ENCODE peak calls at places on chromosomes 4 and X, in six cellular contexts. One of them, this sample, is unnamed.

GRCh38 chr4:171880136-171880535 is 66.9 kb downstream of the GALNTL6 start:
- DNase-seq in endothelial cell of umbilical vein: peak; percentile 94
- DNase-seq in CD8-positive, alpha-beta memory T cell: no peak
- DNase-seq in lower leg skin: no peak
- DNase-seq in testis: no peak
- DNase-seq in LNCaP clone FGC: no peak
- DNase-seq in this sample: peak; percentile 74

GRCh38 chr4:108512615-108513505 is 107.5 kb upstream of the RPL34 start:
- DNase-seq in endothelial cell of umbilical vein: peak; percentile 23
- DNase-seq in CD8-positive, alpha-beta memory T cell: peak; percentile 46
- DNase-seq in lower leg skin: no peak
- DNase-seq in LNCaP clone FGC: peak; percentile 51
- DNase-seq in testis: peak; percentile 37
- DNase-seq in this sample: peak; percentile 39

GRCh38 chrX:7252013-7252610 is 104.2 kb upstream of the PUDP start:
- DNase-seq in CD8-positive, alpha-beta memory T cell: no peak
- DNase-seq in LNCaP clone FGC: peak; percentile 52
- DNase-seq in endothelial cell of umbilical vein: no peak
- DNase-seq in testis: no peak
- DNase-seq in lower leg skin: no peak
- DNase-seq in this sample: no peak

GRCh38 chr4:181909368-181909767 is 333.8 kb upstream of the TENM3 start:
- DNase-seq in lower leg skin: no peak
- DNase-seq in LNCaP clone FGC: no peak
- DNase-seq in endothelial cell of umbilical vein: no peak
- DNase-seq in testis: no peak
- DNase-seq in CD8-positive, alpha-beta memory T cell: no peak
- DNase-seq in this sample: peak; percentile 11

GRCh38 chr4:6771229-6771671 is 11.3 kb upstream of the KIAA0232 start:
- DNase-seq in endothelial cell of umbilical vein: no peak
- DNase-seq in CD8-positive, alpha-beta memory T cell: no peak
- DNase-seq in testis: no peak
- DNase-seq in lower leg skin: no peak
- DNase-seq in LNCaP clone FGC: no peak
- DNase-seq in this sample: peak; percentile 58

GRCh38 chr4:6198278-6198677 is 2.1 kb downstream of the JAKMIP1 start:
- DNase-seq in lower leg skin: peak; percentile 77
- DNase-seq in LNCaP clone FGC: no peak
- DNase-seq in testis: no peak
- DNase-seq in CD8-positive, alpha-beta memory T cell: peak; percentile 85
- DNase-seq in endothelial cell of umbilical vein: no peak
- DNase-seq in this sample: no peak

GRCh38 chr4:150126880-150127236 is 48.6 kb downstream of the DCLK2 start:
- DNase-seq in CD8-positive, alpha-beta memory T cell: no peak
- DNase-seq in lower leg skin: no peak
- DNase-seq in testis: no peak
- DNase-seq in endothelial cell of umbilical vein: peak; percentile 37
- DNase-seq in LNCaP clone FGC: no peak
- DNase-seq in this sample: no peak

GRCh38 chr4:931194-931959 is 739 bp downstream of the GAK start:
- DNase-seq in LNCaP clone FGC: no peak
- DNase-seq in endothelial cell of umbilical vein: peak; percentile 34
- DNase-seq in CD8-positive, alpha-beta memory T cell: peak; percentile 63
- DNase-seq in testis: no peak
- DNase-seq in lower leg skin: peak; percentile 90
- DNase-seq in this sample: peak; percentile 78

GRCh38 chrX:72100824-72101351 is 30.8 kb downstream of the RTL5 start:
- DNase-seq in endothelial cell of umbilical vein: no peak
- DNase-seq in CD8-positive, alpha-beta memory T cell: peak; percentile 90
- DNase-seq in lower leg skin: peak; percentile 84
- DNase-seq in testis: no peak
- DNase-seq in LNCaP clone FGC: no peak
- DNase-seq in this sample: no peak

GRCh38 chr4:28010543-28011235 is 1150.0 kb downstream of the STIM2 start:
- DNase-seq in testis: no peak
- DNase-seq in lower leg skin: no peak
- DNase-seq in endothelial cell of umbilical vein: no peak
- DNase-seq in LNCaP clone FGC: no peak
- DNase-seq in CD8-positive, alpha-beta memory T cell: no peak
- DNase-seq in this sample: peak; percentile 20

GRCh38 chr4:159018062-159018629 is 84.7 kb upstream of the RAPGEF2 start:
- DNase-seq in LNCaP clone FGC: no peak
- DNase-seq in testis: no peak
- DNase-seq in CD8-positive, alpha-beta memory T cell: no peak
- DNase-seq in lower leg skin: no peak
- DNase-seq in endothelial cell of umbilical vein: no peak
- DNase-seq in this sample: no peak

GRCh38 chrX:151370906-151371305 is 26.1 kb upstream of the VMA21 start:
- DNase-seq in endothelial cell of umbilical vein: no peak
- DNase-seq in lower leg skin: no peak
- DNase-seq in CD8-positive, alpha-beta memory T cell: no peak
- DNase-seq in LNCaP clone FGC: no peak
- DNase-seq in testis: no peak
- DNase-seq in this sample: no peak

GRCh38 chrX:25941087-25941486 is 197.1 kb upstream of the MAGEB18 start:
- DNase-seq in endothelial cell of umbilical vein: peak; percentile 61
- DNase-seq in testis: no peak
- DNase-seq in LNCaP clone FGC: no peak
- DNase-seq in CD8-positive, alpha-beta memory T cell: no peak
- DNase-seq in lower leg skin: no peak
- DNase-seq in this sample: no peak

GRCh38 chr4:8303485-8304281 is 34.1 kb downstream of the HTRA3 start:
- DNase-seq in endothelial cell of umbilical vein: peak; percentile 67
- DNase-seq in CD8-positive, alpha-beta memory T cell: no peak
- DNase-seq in lower leg skin: peak; percentile 61
- DNase-seq in testis: no peak
- DNase-seq in LNCaP clone FGC: peak; percentile 22
- DNase-seq in this sample: peak; percentile 85

GRCh38 chrX:3435057-3435456 is 88.6 kb upstream of the MXRA5 start:
- DNase-seq in testis: no peak
- DNase-seq in lower leg skin: no peak
- DNase-seq in endothelial cell of umbilical vein: no peak
- DNase-seq in CD8-positive, alpha-beta memory T cell: no peak
- DNase-seq in LNCaP clone FGC: no peak
- DNase-seq in this sample: no peak

GRCh38 chr4:8760561-8760960 is 111.1 kb downstream of the HMX1 start:
- DNase-seq in testis: no peak
- DNase-seq in lower leg skin: no peak
- DNase-seq in CD8-positive, alpha-beta memory T cell: peak; percentile 13
- DNase-seq in LNCaP clone FGC: no peak
- DNase-seq in endothelial cell of umbilical vein: no peak
- DNase-seq in this sample: no peak

GRCh38 chr4:101944649-101945048 is 154.1 kb downstream of the BANK1 start:
- DNase-seq in CD8-positive, alpha-beta memory T cell: no peak
- DNase-seq in testis: no peak
- DNase-seq in LNCaP clone FGC: peak; percentile 86
- DNase-seq in endothelial cell of umbilical vein: no peak
- DNase-seq in lower leg skin: no peak
- DNase-seq in this sample: peak; percentile 47

GRCh38 chrX:19627533-19627932 is 112.2 kb upstream of the MAP3K15 start:
- DNase-seq in endothelial cell of umbilical vein: no peak
- DNase-seq in lower leg skin: no peak
- DNase-seq in testis: no peak
- DNase-seq in LNCaP clone FGC: no peak
- DNase-seq in CD8-positive, alpha-beta memory T cell: no peak
- DNase-seq in this sample: no peak

GRCh38 chrX:46407036-46407752 is 138.0 kb downstream of the ZNF674 start:
- DNase-seq in CD8-positive, alpha-beta memory T cell: no peak
- DNase-seq in lower leg skin: no peak
- DNase-seq in endothelial cell of umbilical vein: peak; percentile 11
- DNase-seq in testis: no peak
- DNase-seq in LNCaP clone FGC: no peak
- DNase-seq in this sample: peak; percentile 40

GRCh38 chr4:8291036-8291682 is 21.6 kb downstream of the HTRA3 start:
- DNase-seq in testis: no peak
- DNase-seq in LNCaP clone FGC: no peak
- DNase-seq in endothelial cell of umbilical vein: no peak
- DNase-seq in lower leg skin: peak; percentile 77
- DNase-seq in CD8-positive, alpha-beta memory T cell: peak; percentile 11
- DNase-seq in this sample: no peak

GRCh38 chr4:48489683-48490011 is 405 bp upstream of the ZAR1 start:
- DNase-seq in testis: no peak
- DNase-seq in endothelial cell of umbilical vein: no peak
- DNase-seq in lower leg skin: no peak
- DNase-seq in LNCaP clone FGC: no peak
- DNase-seq in CD8-positive, alpha-beta memory T cell: no peak
- DNase-seq in this sample: no peak
- H3K4me3 ChIP-seq in testis: peak overlapping the region; percentile 43
- H3K4me3 ChIP-seq in endothelial cell of umbilical vein: no peak overlapping the region
- H3K4me3 ChIP-seq in lower leg skin: no peak overlapping the region
- H3K4me3 ChIP-seq in LNCaP clone FGC: no peak overlapping the region
- H3K4me3 ChIP-seq in CD8-positive, alpha-beta memory T cell: no peak overlapping the region
- H3K4me3 ChIP-seq in this sample: no peak overlapping the region

GRCh38 chr4:153483432-153484418 is 17.6 kb downstream of the TMEM131L start:
- DNase-seq in CD8-positive, alpha-beta memory T cell: no peak
- DNase-seq in testis: no peak
- DNase-seq in LNCaP clone FGC: no peak
- DNase-seq in endothelial cell of umbilical vein: peak; percentile 26
- DNase-seq in lower leg skin: no peak
- DNase-seq in this sample: peak; percentile 59
- H3K4me3 ChIP-seq in CD8-positive, alpha-beta memory T cell: no peak overlapping the region
- H3K4me3 ChIP-seq in testis: no peak overlapping the region
- H3K4me3 ChIP-seq in LNCaP clone FGC: no peak overlapping the region
- H3K4me3 ChIP-seq in endothelial cell of umbilical vein: no peak overlapping the region
- H3K4me3 ChIP-seq in lower leg skin: no peak overlapping the region
- H3K4me3 ChIP-seq in this sample: no peak overlapping the region

GRCh38 chrX:125203379-125203736 is 116.3 kb upstream of the TEX13C start:
- DNase-seq in LNCaP clone FGC: no peak
- DNase-seq in lower leg skin: no peak
- DNase-seq in CD8-positive, alpha-beta memory T cell: no peak
- DNase-seq in endothelial cell of umbilical vein: no peak
- DNase-seq in testis: peak; percentile 13
- DNase-seq in this sample: no peak

GRCh38 chrX:125203737-125204578 is 115.7 kb upstream of the TEX13C start:
- DNase-seq in LNCaP clone FGC: peak; percentile 32
- DNase-seq in endothelial cell of umbilical vein: no peak
- DNase-seq in CD8-positive, alpha-beta memory T cell: no peak
- DNase-seq in lower leg skin: peak; percentile 88
- DNase-seq in testis: peak; percentile 23
- DNase-seq in this sample: no peak

GRCh38 chrX:125205084-125205917 is 114.4 kb upstream of the TEX13C start:
- DNase-seq in CD8-positive, alpha-beta memory T cell: no peak
- DNase-seq in lower leg skin: peak; percentile 89
- DNase-seq in endothelial cell of umbilical vein: no peak
- DNase-seq in LNCaP clone FGC: peak; percentile 41
- DNase-seq in testis: peak; percentile 60
- DNase-seq in this sample: no peak

GRCh38 chrX:125205918-125206665 is 113.6 kb upstream of the TEX13C start:
- DNase-seq in endothelial cell of umbilical vein: no peak
- DNase-seq in LNCaP clone FGC: no peak
- DNase-seq in testis: peak; percentile 15
- DNase-seq in lower leg skin: no peak
- DNase-seq in CD8-positive, alpha-beta memory T cell: no peak
- DNase-seq in this sample: no peak

DNA sequence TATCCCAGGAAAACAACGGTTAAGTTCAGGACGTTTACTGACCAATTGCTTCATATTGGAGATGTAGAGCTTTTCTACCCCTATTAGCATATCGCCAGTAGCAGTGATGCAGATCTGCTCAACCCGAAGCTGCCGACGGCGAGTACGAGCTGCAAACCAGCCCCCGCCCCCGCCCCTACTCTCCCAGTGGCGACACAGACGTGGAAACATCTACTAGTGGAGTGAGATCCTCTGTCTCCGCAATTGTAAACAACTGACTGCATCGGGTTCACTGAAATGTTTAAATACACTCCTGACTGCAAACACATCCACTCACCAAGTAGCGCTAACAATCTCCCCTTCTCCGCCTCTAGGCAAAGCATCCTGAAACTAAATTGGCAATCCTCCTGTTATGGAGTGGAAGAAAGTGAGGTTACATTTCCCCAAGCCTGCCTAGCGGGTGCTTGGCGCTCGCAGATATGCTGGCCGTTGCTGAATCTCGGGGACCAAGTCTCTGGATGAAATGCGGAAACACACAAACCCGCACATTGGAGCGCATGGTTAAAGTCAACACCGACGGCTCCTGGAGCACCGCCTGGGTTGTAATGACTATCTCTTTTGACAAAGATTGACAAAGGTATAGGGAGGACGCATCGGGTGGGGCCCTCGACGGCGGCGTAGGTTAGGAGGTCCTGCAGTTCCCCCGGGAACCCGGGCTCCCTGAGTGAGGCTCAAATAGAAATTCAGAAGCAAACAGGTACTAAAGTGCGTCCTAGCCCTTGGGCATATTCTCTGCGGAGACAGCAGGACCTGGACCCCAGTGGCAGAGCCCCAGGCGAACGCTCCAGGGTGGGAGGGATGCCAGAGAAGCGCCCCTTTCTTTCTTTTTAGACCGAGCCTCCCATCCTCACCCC is 116.9 kb upstream of the TEX13C start:
- DNase-seq in testis: peak; percentile 12
- DNase-seq in endothelial cell of umbilical vein: no peak
- DNase-seq in LNCaP clone FGC: no peak
- DNase-seq in CD8-positive, alpha-beta memory T cell: no peak
- DNase-seq in lower leg skin: no peak
- DNase-seq in this sample: no peak
- H3K4me3 ChIP-seq in testis: peak overlapping the region; percentile 38
- H3K4me3 ChIP-seq in endothelial cell of umbilical vein: no peak overlapping the region
- H3K4me3 ChIP-seq in LNCaP clone FGC: peak overlapping the region; percentile 58
- H3K4me3 ChIP-seq in CD8-positive, alpha-beta memory T cell: no peak overlapping the region
- H3K4me3 ChIP-seq in lower leg skin: no peak overlapping the region
- H3K4me3 ChIP-seq in this sample: no peak overlapping the region

GRCh38 chr4:81470456-81471327 is 1.0 kb downstream of the RASGEF1B start:
- DNase-seq in lower leg skin: peak; percentile 93
- DNase-seq in LNCaP clone FGC: no peak
- DNase-seq in CD8-positive, alpha-beta memory T cell: peak; percentile 69
- DNase-seq in testis: peak; percentile 73
- DNase-seq in endothelial cell of umbilical vein: peak; percentile 1
- DNase-seq in this sample: no peak
- H3K4me3 ChIP-seq in lower leg skin: peak overlapping the region; percentile 94
- H3K4me3 ChIP-seq in LNCaP clone FGC: peak overlapping the region; percentile 60
- H3K4me3 ChIP-seq in CD8-positive, alpha-beta memory T cell: peak overlapping the region; percentile 92
- H3K4me3 ChIP-seq in testis: peak overlapping the region; percentile 80
- H3K4me3 ChIP-seq in endothelial cell of umbilical vein: peak overlapping the region; percentile 66
- H3K4me3 ChIP-seq in this sample: peak overlapping the region; percentile 65

DNA sequence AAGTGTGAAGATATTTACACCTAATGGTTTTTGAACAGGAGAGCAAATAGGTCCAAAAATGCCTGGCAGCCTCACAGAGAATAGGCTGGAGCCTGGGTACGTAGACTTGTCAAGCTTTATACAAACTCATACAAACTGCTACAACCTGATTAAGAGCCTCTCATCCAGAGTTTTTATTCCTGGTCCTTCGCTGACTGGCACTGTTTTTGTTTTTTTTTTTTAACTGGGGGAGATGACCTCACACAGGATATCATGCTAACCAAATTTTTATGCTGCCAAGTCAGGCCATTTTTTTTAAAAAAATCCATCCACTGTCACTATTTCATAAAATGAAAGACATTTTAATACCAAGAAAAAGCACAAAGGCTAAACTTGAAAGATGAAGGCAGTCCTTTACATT is 1.9 kb downstream of the FAM114A1 start:
- DNase-seq in testis: no peak
- DNase-seq in LNCaP clone FGC: no peak
- DNase-seq in CD8-positive, alpha-beta memory T cell: no peak
- DNase-seq in endothelial cell of umbilical vein: peak; percentile 17
- DNase-seq in lower leg skin: no peak
- DNase-seq in this sample: no peak
- H3K4me3 ChIP-seq in testis: no peak overlapping the region
- H3K4me3 ChIP-seq in LNCaP clone FGC: no peak overlapping the region
- H3K4me3 ChIP-seq in CD8-positive, alpha-beta memory T cell: no peak overlapping the region
- H3K4me3 ChIP-seq in endothelial cell of umbilical vein: peak overlapping the region; percentile 57
- H3K4me3 ChIP-seq in lower leg skin: no peak overlapping the region
- H3K4me3 ChIP-seq in this sample: peak overlapping the region; percentile 95